ENCODE peak calls at places on chromosomes 16 and 17, in ten cellular contexts. One of them, this sample, is unnamed.

GRCh38 chr16:27404163-27404823 is 2.3 kb downstream of the IL21R start:
- DNase-seq in ovary: no peak
- DNase-seq in endothelial cell of umbilical vein: no peak
- DNase-seq in IMR-90: no peak
- DNase-seq in lung: no peak
- DNase-seq in psoas muscle: no peak
- DNase-seq in testis: no peak
- DNase-seq in HepG2: no peak
- DNase-seq in sigmoid colon: no peak
- DNase-seq in Peyer's patch: no peak
- DNase-seq in this sample: no peak

GRCh38 chr16:12062343-12063003 is 85.9 kb downstream of the SNX29 start:
- DNase-seq in HepG2: no peak
- DNase-seq in lung: peak; percentile 85
- DNase-seq in IMR-90: peak; percentile 72
- DNase-seq in Peyer's patch: no peak
- DNase-seq in psoas muscle: peak; percentile 90
- DNase-seq in endothelial cell of umbilical vein: peak; percentile 48
- DNase-seq in sigmoid colon: peak; percentile 93
- DNase-seq in testis: peak; percentile 50
- DNase-seq in ovary: no peak
- DNase-seq in this sample: peak; percentile 78

GRCh38 chr17:14559720-14560119 is 258.8 kb downstream of the HS3ST3B1 start:
- DNase-seq in HepG2: no peak
- DNase-seq in sigmoid colon: no peak
- DNase-seq in testis: no peak
- DNase-seq in psoas muscle: no peak
- DNase-seq in IMR-90: no peak
- DNase-seq in endothelial cell of umbilical vein: no peak
- DNase-seq in Peyer's patch: no peak
- DNase-seq in ovary: no peak
- DNase-seq in lung: no peak
- DNase-seq in this sample: no peak

GRCh38 chr17:43384476-43384862 is 14.3 kb upstream of the ARL4D start:
- DNase-seq in sigmoid colon: no peak
- DNase-seq in IMR-90: no peak
- DNase-seq in ovary: no peak
- DNase-seq in testis: no peak
- DNase-seq in HepG2: peak; percentile 91
- DNase-seq in endothelial cell of umbilical vein: no peak
- DNase-seq in Peyer's patch: peak; percentile 79
- DNase-seq in psoas muscle: no peak
- DNase-seq in lung: no peak
- DNase-seq in this sample: no peak

GRCh38 chr16:31537362-31537921 is 9.7 kb downstream of the AHSP start:
- DNase-seq in sigmoid colon: no peak
- DNase-seq in endothelial cell of umbilical vein: no peak
- DNase-seq in ovary: no peak
- DNase-seq in IMR-90: no peak
- DNase-seq in testis: peak; percentile 18
- DNase-seq in psoas muscle: peak; percentile 14
- DNase-seq in lung: no peak
- DNase-seq in Peyer's patch: no peak
- DNase-seq in HepG2: no peak
- DNase-seq in this sample: no peak

GRCh38 chr16:25065899-25066298 is 45.6 kb upstream of the LCMT1 start:
- DNase-seq in sigmoid colon: no peak
- DNase-seq in lung: no peak
- DNase-seq in ovary: peak; percentile 31
- DNase-seq in endothelial cell of umbilical vein: no peak
- DNase-seq in testis: peak; percentile 51
- DNase-seq in psoas muscle: no peak
- DNase-seq in IMR-90: no peak
- DNase-seq in HepG2: peak; percentile 15
- DNase-seq in Peyer's patch: no peak
- DNase-seq in this sample: no peak

GRCh38 chr16:83574388-83574787 is 233.4 kb upstream of the HSBP1 start:
- DNase-seq in HepG2: no peak
- DNase-seq in psoas muscle: no peak
- DNase-seq in Peyer's patch: no peak
- DNase-seq in IMR-90: peak; percentile 96
- DNase-seq in testis: no peak
- DNase-seq in ovary: no peak
- DNase-seq in sigmoid colon: no peak
- DNase-seq in lung: no peak
- DNase-seq in endothelial cell of umbilical vein: no peak
- DNase-seq in this sample: peak; percentile 91

GRCh38 chr16:68369697-68370096 is 58.9 kb downstream of the PRMT7 start:
- DNase-seq in psoas muscle: no peak
- DNase-seq in endothelial cell of umbilical vein: no peak
- DNase-seq in HepG2: no peak
- DNase-seq in ovary: no peak
- DNase-seq in testis: no peak
- DNase-seq in sigmoid colon: no peak
- DNase-seq in lung: no peak
- DNase-seq in IMR-90: no peak
- DNase-seq in Peyer's patch: no peak
- DNase-seq in this sample: no peak

GRCh38 chr16:85086347-85087291 is 25.7 kb downstream of the CIBAR2 start:
- DNase-seq in psoas muscle: peak; percentile 75
- DNase-seq in HepG2: peak; percentile 56
- DNase-seq in ovary: no peak
- DNase-seq in IMR-90: peak; percentile 46
- DNase-seq in endothelial cell of umbilical vein: peak; percentile 63
- DNase-seq in testis: peak; percentile 81
- DNase-seq in lung: peak; percentile 63
- DNase-seq in sigmoid colon: peak; percentile 83
- DNase-seq in Peyer's patch: peak; percentile 84
- DNase-seq in this sample: peak; percentile 64

GRCh38 chr16:11239644-11240632 is 16.1 kb downstream of the SOCS1 start:
- DNase-seq in testis: no peak
- DNase-seq in IMR-90: no peak
- DNase-seq in Peyer's patch: no peak
- DNase-seq in sigmoid colon: no peak
- DNase-seq in endothelial cell of umbilical vein: no peak
- DNase-seq in ovary: no peak
- DNase-seq in lung: no peak
- DNase-seq in HepG2: no peak
- DNase-seq in psoas muscle: no peak
- DNase-seq in this sample: no peak

GRCh38 chr17:27598337-27599050 is 32.5 kb upstream of the LGALS9 start:
- DNase-seq in endothelial cell of umbilical vein: no peak
- DNase-seq in IMR-90: no peak
- DNase-seq in lung: no peak
- DNase-seq in Peyer's patch: no peak
- DNase-seq in testis: no peak
- DNase-seq in psoas muscle: no peak
- DNase-seq in ovary: no peak
- DNase-seq in sigmoid colon: no peak
- DNase-seq in HepG2: no peak
- DNase-seq in this sample: no peak

GRCh38 chr17:2259769-2260536 is 43.6 kb downstream of the SMG6 start:
- DNase-seq in IMR-90: peak; percentile 81
- DNase-seq in Peyer's patch: no peak
- DNase-seq in lung: no peak
- DNase-seq in sigmoid colon: peak; percentile 74
- DNase-seq in endothelial cell of umbilical vein: no peak
- DNase-seq in testis: no peak
- DNase-seq in ovary: no peak
- DNase-seq in psoas muscle: no peak
- DNase-seq in HepG2: no peak
- DNase-seq in this sample: no peak

GRCh38 chr16:66397736-66398433 is 29.2 kb upstream of the BEAN1 start:
- DNase-seq in HepG2: no peak
- DNase-seq in endothelial cell of umbilical vein: no peak
- DNase-seq in psoas muscle: no peak
- DNase-seq in testis: no peak
- DNase-seq in Peyer's patch: no peak
- DNase-seq in ovary: no peak
- DNase-seq in sigmoid colon: no peak
- DNase-seq in lung: no peak
- DNase-seq in IMR-90: no peak
- DNase-seq in this sample: no peak

DNA sequence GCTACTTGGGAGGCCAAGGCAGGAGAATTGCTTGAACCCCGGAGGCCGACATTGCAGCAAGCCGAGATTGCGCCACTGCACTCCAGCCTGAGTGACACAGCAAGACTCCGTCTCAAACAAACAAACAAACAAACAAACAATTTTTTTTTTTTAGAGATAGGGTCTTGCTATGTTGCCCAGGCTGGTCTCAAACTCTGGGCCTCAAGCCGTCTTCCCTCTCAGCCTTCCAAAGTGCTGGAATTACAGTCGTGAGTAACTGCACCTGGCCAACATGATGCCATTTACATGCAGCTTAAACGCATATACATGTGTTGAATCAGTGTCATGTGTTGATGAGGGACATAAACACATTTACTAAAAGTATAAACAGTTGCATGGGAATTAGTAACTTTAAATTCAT is 2.0 kb upstream of the SLFN5 start:
- DNase-seq in psoas muscle: no peak
- DNase-seq in testis: no peak
- DNase-seq in IMR-90: no peak
- DNase-seq in HepG2: no peak
- DNase-seq in Peyer's patch: no peak
- DNase-seq in endothelial cell of umbilical vein: no peak
- DNase-seq in ovary: no peak
- DNase-seq in lung: no peak
- DNase-seq in sigmoid colon: no peak
- DNase-seq in this sample: no peak
- TF ChIP-seq CTCF in psoas muscle: no peak
- TF ChIP-seq CTCF in testis: no peak
- TF ChIP-seq CTCF in IMR-90: no peak
- TF ChIP-seq CTCF in HepG2: no peak
- TF ChIP-seq CTCF in Peyer's patch: no peak
- TF ChIP-seq CTCF in endothelial cell of umbilical vein: no peak
- TF ChIP-seq CTCF in ovary: no peak
- TF ChIP-seq CTCF in lung: no peak
- TF ChIP-seq CTCF in sigmoid colon: no peak
- TF ChIP-seq CTCF in this sample: no peak

GRCh38 chr16:87984868-87985267 is 33.6 kb downstream of the BANP start:
- DNase-seq in testis: no peak
- DNase-seq in HepG2: no peak
- DNase-seq in endothelial cell of umbilical vein: no peak
- DNase-seq in IMR-90: no peak
- DNase-seq in psoas muscle: no peak
- DNase-seq in lung: no peak
- DNase-seq in ovary: no peak
- DNase-seq in Peyer's patch: no peak
- DNase-seq in sigmoid colon: peak; percentile 46
- DNase-seq in this sample: no peak
- H3K36me3 ChIP-seq in testis: no peaks in the 10 kb centered on the region
- H3K36me3 ChIP-seq in HepG2: peaks cover 11% of the 10 kb centered on the region
- H3K36me3 ChIP-seq in endothelial cell of umbilical vein: no peaks in the 10 kb centered on the region
- H3K36me3 ChIP-seq in IMR-90: peaks cover 6% of the 10 kb centered on the region
- H3K36me3 ChIP-seq in psoas muscle: peaks cover 2% of the 10 kb centered on the region
- H3K36me3 ChIP-seq in lung: peaks cover 17% of the 10 kb centered on the region
- H3K36me3 ChIP-seq in ovary: no peaks in the 10 kb centered on the region
- H3K36me3 ChIP-seq in Peyer's patch: no peaks in the 10 kb centered on the region
- H3K36me3 ChIP-seq in sigmoid colon: no peaks in the 10 kb centered on the region
- H3K36me3 ChIP-seq in this sample: peaks cover 8% of the 10 kb centered on the region

DNA sequence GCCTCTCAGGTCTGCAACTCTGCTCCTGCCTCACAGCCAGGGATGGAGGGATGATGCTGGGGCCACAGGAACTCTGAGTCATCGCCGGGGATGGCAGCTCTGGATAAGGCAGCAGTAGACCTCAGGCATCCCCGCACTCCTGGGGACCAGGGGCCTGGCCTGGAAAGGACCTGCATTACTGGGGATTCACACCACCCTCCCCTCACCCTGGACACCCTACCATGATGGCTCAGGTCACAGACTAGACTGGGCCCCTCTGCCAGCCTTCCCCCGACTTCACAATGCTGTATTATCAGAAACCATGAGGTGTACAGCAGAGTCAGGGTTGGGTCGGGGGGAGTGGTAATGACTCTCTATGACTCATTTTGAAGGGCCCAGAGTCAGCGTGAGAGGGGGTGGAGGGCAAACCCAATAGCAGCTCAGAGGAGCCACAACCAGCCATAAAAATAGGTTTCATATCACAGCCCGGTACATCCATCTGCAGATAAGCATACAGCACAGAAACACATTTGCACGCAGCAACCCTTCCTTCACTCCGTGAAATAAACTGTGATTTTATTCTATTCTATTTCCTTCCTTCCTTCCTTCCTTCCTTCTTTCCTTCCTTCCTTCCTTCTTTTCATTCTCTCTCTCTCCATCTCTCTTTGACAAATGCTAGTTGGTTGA is 28.8 kb downstream of the DYNLRB2 start:
- DNase-seq in testis: no peak
- DNase-seq in psoas muscle: no peak
- DNase-seq in lung: no peak
- DNase-seq in HepG2: no peak
- DNase-seq in Peyer's patch: no peak
- DNase-seq in endothelial cell of umbilical vein: peak; percentile 33
- DNase-seq in ovary: no peak
- DNase-seq in sigmoid colon: no peak
- DNase-seq in IMR-90: peak; percentile 46
- DNase-seq in this sample: peak; percentile 48
- TF ChIP-seq CTCF in testis: no peak
- TF ChIP-seq CTCF in psoas muscle: no peak
- TF ChIP-seq CTCF in lung: no peak
- TF ChIP-seq CTCF in HepG2: no peak
- TF ChIP-seq CTCF in Peyer's patch: no peak
- TF ChIP-seq CTCF in endothelial cell of umbilical vein: no peak
- TF ChIP-seq CTCF in ovary: no peak
- TF ChIP-seq CTCF in sigmoid colon: no peak
- TF ChIP-seq CTCF in IMR-90: no peak
- TF ChIP-seq CTCF in this sample: no peak

GRCh38 chr17:76723812-76724211 is 2.6 kb downstream of the JMJD6 start:
- DNase-seq in sigmoid colon: no peak
- DNase-seq in testis: no peak
- DNase-seq in psoas muscle: no peak
- DNase-seq in Peyer's patch: no peak
- DNase-seq in ovary: no peak
- DNase-seq in lung: no peak
- DNase-seq in HepG2: no peak
- DNase-seq in endothelial cell of umbilical vein: no peak
- DNase-seq in IMR-90: no peak
- DNase-seq in this sample: no peak

GRCh38 chr17:76726231-76726765 is at the start of gene JMJD6:
- DNase-seq in HepG2: peak; percentile 93
- DNase-seq in lung: peak; percentile 97
- DNase-seq in Peyer's patch: peak; percentile 99
- DNase-seq in endothelial cell of umbilical vein: peak; percentile 96
- DNase-seq in testis: peak; percentile 97
- DNase-seq in psoas muscle: peak; percentile 96
- DNase-seq in sigmoid colon: peak; percentile 99
- DNase-seq in IMR-90: peak; percentile 95
- DNase-seq in ovary: peak; percentile 95
- DNase-seq in this sample: peak; percentile 86

GRCh38 chr17:76727745-76728456 is 1.3 kb downstream of the METTL23 start:
- DNase-seq in testis: no peak
- DNase-seq in Peyer's patch: peak; percentile 54
- DNase-seq in sigmoid colon: peak; percentile 66
- DNase-seq in lung: no peak
- DNase-seq in IMR-90: no peak
- DNase-seq in endothelial cell of umbilical vein: peak; percentile 25
- DNase-seq in psoas muscle: no peak
- DNase-seq in HepG2: no peak
- DNase-seq in ovary: peak; percentile 29
- DNase-seq in this sample: no peak

GRCh38 chr17:76726766-76727718 is at the start of gene METTL23:
- DNase-seq in IMR-90: peak; percentile 77
- DNase-seq in testis: peak; percentile 83
- DNase-seq in endothelial cell of umbilical vein: peak; percentile 77
- DNase-seq in lung: peak; percentile 79
- DNase-seq in sigmoid colon: peak; percentile 95
- DNase-seq in Peyer's patch: peak; percentile 89
- DNase-seq in ovary: peak; percentile 91
- DNase-seq in psoas muscle: peak; percentile 88
- DNase-seq in HepG2: peak; percentile 68
- DNase-seq in this sample: peak; percentile 48

GRCh38 chr17:76725580-76726230 is 701 bp downstream of the JMJD6 start:
- DNase-seq in sigmoid colon: peak; percentile 90
- DNase-seq in IMR-90: peak; percentile 40
- DNase-seq in Peyer's patch: peak; percentile 83
- DNase-seq in lung: peak; percentile 72
- DNase-seq in endothelial cell of umbilical vein: peak; percentile 59
- DNase-seq in testis: peak; percentile 87
- DNase-seq in ovary: peak; percentile 75
- DNase-seq in HepG2: peak; percentile 43
- DNase-seq in psoas muscle: peak; percentile 85
- DNase-seq in this sample: no peak
- H3K36me3 ChIP-seq in sigmoid colon: peaks cover 41% of the 10 kb centered on the region
- H3K36me3 ChIP-seq in IMR-90: peaks cover 34% of the 10 kb centered on the region
- H3K36me3 ChIP-seq in Peyer's patch: no peaks in the 10 kb centered on the region
- H3K36me3 ChIP-seq in lung: peaks cover 34% of the 10 kb centered on the region
- H3K36me3 ChIP-seq in endothelial cell of umbilical vein: peaks cover 11% of the 10 kb centered on the region
- H3K36me3 ChIP-seq in testis: no peaks in the 10 kb centered on the region
- H3K36me3 ChIP-seq in ovary: no peaks in the 10 kb centered on the region
- H3K36me3 ChIP-seq in HepG2: peaks cover 18% of the 10 kb centered on the region
- H3K36me3 ChIP-seq in psoas muscle: no peaks in the 10 kb centered on the region
- H3K36me3 ChIP-seq in this sample: peaks cover 14% of the 10 kb centered on the region

This sample was measured in bronchial epithelial cell.